ENCODE peak calls at places on chromosomes 1 and 21, in four cellular contexts. O is breast epithelium; K is effector memory CD4-positive, alpha-beta T cell; M is lower lobe of right lung. Y is an unnamed sample.

GRCh38 chr1:154960446-154961136 is 991 bp downstream of the PYGO2 start:
- DNase-seq in O (no peak), K (no peak), M (no peak), Y (no peak)

GRCh38 chr1:100499412-100499811 is 38.5 kb upstream of the GPR88 start:
- DNase-seq in O (no peak), K (no peak), M (no peak), Y (no peak)

GRCh38 chr21:45478115-45478801 is 64.0 kb downstream of the SLC19A1 start:
- DNase-seq in O (peak; percentile 71), K (peak; percentile 56), M (peak; percentile 83), Y (peak; percentile 64)

GRCh38 chr21:14985306-14985705 is 79.5 kb downstream of the NRIP1 start:
- DNase-seq in O (no peak), K (no peak), M (no peak), Y (no peak)

GRCh38 chr1:152981181-152981871 is 2.6 kb upstream of the SPRR1A start:
- DNase-seq in O (no peak), K (no peak), M (no peak), Y (no peak)

GRCh38 chr1:83034846-83035245 is 964.1 kb downstream of the TTLL7 start:
- DNase-seq in O (no peak), K (no peak), M (no peak), Y (no peak)

GRCh38 chr1:1680912-1681273 is 11.7 kb downstream of the SLC35E2B start:
- DNase-seq in O (peak; percentile 53), K (no peak), M (peak; percentile 14), Y (no peak)

GRCh38 chr1:206002833-206003532 is at the start of gene RAB7B:
- DNase-seq in O (no peak), K (no peak), M (peak; percentile 76), Y (no peak)

GRCh38 chr1:154955039-154955717 is 721 bp downstream of the PBXIP1 start:
- DNase-seq in O (no peak), K (peak; percentile 96), M (no peak), Y (peak; percentile 92)

GRCh38 chr1:67060811-67061218 is 6.9 kb upstream of the SLC35D1 start:
- DNase-seq in O (no peak), K (no peak), M (no peak), Y (no peak)

GRCh38 chr1:182381962-182382819 is 9.4 kb downstream of the GLUL start:
- DNase-seq in O (no peak), K (no peak), M (no peak), Y (no peak)

GRCh38 chr1:242525360-242525722 is 844 bp upstream of the PLD5 start:
- DNase-seq in O (no peak), K (no peak), M (no peak), Y (no peak)

GRCh38 chr1:227312364-227313025 is 5.8 kb downstream of the CDC42BPA start:
- DNase-seq in O (no peak), K (no peak), M (no peak), Y (no peak)

GRCh38 chr1:24900985-24901781 is 28.9 kb downstream of the RUNX3 start:
- DNase-seq in O (no peak), K (no peak), M (peak; percentile 28), Y (no peak)

GRCh38 chr1:53956308-53957168 is 10.4 kb downstream of the LRRC42 start:
- DNase-seq in O (no peak), K (no peak), M (no peak), Y (no peak)

GRCh38 chr1:160544647-160545046 is 21.6 kb upstream of the SLAMF6 start:
- DNase-seq in O (no peak), K (no peak), M (no peak), Y (no peak)

GRCh38 chr1:119731741-119732430 is 20.2 kb downstream of the PHGDH start:
- DNase-seq in O (no peak), K (no peak), M (no peak), Y (no peak)

GRCh38 chr1:119554188-119554587 is 47.2 kb downstream of the HSD3B1 start:
- DNase-seq in O (no peak), K (no peak), M (no peak), Y (no peak)

GRCh38 chr1:28893403-28894102 is 20.8 kb upstream of the EPB41 start:
- DNase-seq in O (no peak), K (no peak), M (no peak), Y (no peak)

GRCh38 chr1:200184196-200184595 is 156.7 kb downstream of the NR5A2 start:
- DNase-seq in O (no peak), K (no peak), M (peak; percentile 94), Y (no peak)

GRCh38 chr1:3939242-3940080 is 39.4 kb upstream of the C1orf174 start:
- DNase-seq in O (no peak), K (no peak), M (no peak), Y (no peak)
- H3K9me3 ChIP-seq in O (peaks cover 5% of the 10 kb centered on the region), K (no peaks in the 10 kb centered on the region), M (no peaks in the 10 kb centered on the region), Y (no peaks in the 10 kb centered on the region)

GRCh38 chr21:27787046-27787445 is 820.2 kb upstream of the ADAMTS5 start:
- DNase-seq in O (no peak), K (no peak), M (no peak), Y (no peak)
- H3K9me3 ChIP-seq in O (no peaks in the 10 kb centered on the region), K (no peaks in the 10 kb centered on the region), M (no peaks in the 10 kb centered on the region), Y (no peaks in the 10 kb centered on the region)

DNA sequence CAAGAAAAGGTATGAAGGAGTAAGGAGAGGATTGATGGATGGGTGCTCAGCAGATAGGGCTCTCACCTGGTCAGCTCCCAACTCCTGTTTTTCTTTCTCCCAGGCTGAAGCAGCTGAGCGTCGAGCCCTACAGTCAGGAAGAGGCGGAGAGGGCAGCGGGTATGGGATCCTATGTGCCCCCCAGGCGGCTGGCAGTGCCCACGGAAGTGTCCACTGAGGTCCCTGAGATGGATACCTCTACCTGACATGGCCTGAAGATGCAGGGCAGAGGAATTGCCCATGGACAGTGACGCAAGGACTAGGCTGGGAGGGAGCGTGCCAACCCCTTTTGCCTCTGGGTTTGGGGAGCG is 739 bp downstream of the ZNF593 start:
- DNase-seq in O (no peak), K (no peak), M (no peak), Y (no peak)
- H3K9me3 ChIP-seq in O (no peaks in the 10 kb centered on the region), K (no peaks in the 10 kb centered on the region), M (no peaks in the 10 kb centered on the region), Y (no peaks in the 10 kb centered on the region)

DNA sequence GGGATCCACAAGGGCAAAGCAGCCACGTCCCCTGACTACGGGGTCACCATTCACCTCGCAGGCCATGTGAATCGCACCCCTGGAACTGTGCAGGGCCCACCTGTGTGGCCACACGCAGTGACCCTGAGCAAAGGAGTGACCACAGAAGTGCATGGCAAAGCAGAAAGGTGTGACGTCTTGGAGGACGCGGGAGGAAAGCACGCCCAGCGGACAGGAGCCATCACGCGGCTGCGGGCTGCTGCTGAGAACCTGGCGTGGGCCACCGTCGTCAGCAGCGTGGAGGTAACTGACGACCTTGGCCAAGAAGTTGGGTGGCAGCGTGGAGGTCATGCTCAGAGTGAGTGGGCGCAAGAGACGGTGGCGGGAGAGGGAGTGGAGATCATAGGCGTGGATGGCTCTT is 76.7 kb upstream of the C1orf174 start:
- DNase-seq in O (no peak), K (no peak), M (no peak), Y (no peak)
- H3K9me3 ChIP-seq in O (no peaks in the 10 kb centered on the region), K (no peaks in the 10 kb centered on the region), M (no peaks in the 10 kb centered on the region), Y (no peaks in the 10 kb centered on the region)

GRCh38 chr1:98467584-98467983 is 193.9 kb upstream of the SNX7 start:
- DNase-seq in O (no peak), K (no peak), M (no peak), Y (no peak)
- H3K9me3 ChIP-seq in O (no peaks in the 10 kb centered on the region), K (no peaks in the 10 kb centered on the region), M (no peaks in the 10 kb centered on the region), Y (no peaks in the 10 kb centered on the region)